ENCODE peak calls at places on chromosomes 7 and 10, in eight cellular contexts. M is Karpas-422, H is foreskin keratinocyte, B is HL-60, L is Peyer's patch, D is hepatocyte, Q is psoas muscle, A is A549. X is an unnamed sample.

GRCh38 chr10:70509376-70509775 is 30.8 kb downstream of the PALD1 start:
- DNase-seq in D (no peak), H (no peak), L (no peak), B (no peak), Q (no peak), A (no peak), M (no peak), X (no peak)

GRCh38 chr10:133309111-133309719 is 501 bp downstream of the ZNF511 start:
- DNase-seq in A (peak), L (peak), H (peak), M (peak), D (peak), B (peak), Q (peak), X (peak)

GRCh38 chr7:41103331-41103730 is 599.6 kb downstream of the INHBA start:
- DNase-seq in M (no peak), B (no peak), Q (no peak), D (no peak), L (no peak), A (no peak), H (peak), X (no peak)

GRCh38 chr7:33892945-33893344 is 12.4 kb upstream of the BMPER start:
- DNase-seq in D (no peak), B (no peak), Q (no peak), L (no peak), A (no peak), H (no peak), M (no peak), X (no peak)

GRCh38 chr7:157738064-157738460 is 401.3 kb downstream of the DNAJB6 start:
- DNase-seq in Q (no peak), A (no peak), B (no peak), M (no peak), H (no peak), D (peak), L (no peak), X (peak)

GRCh38 chr10:110076559-110077318 is 69.0 kb downstream of the ADD3 start:
- DNase-seq in A (no peak), Q (peak), D (peak), B (peak), M (no peak), H (peak), L (peak), X (no peak)

GRCh38 chr7:127702938-127703337 is 50.9 kb downstream of the SND1 start:
- DNase-seq in B (no peak), L (no peak), M (no peak), A (no peak), D (no peak), Q (no peak), H (no peak), X (no peak)

GRCh38 chr7:148262721-148263229 is 327.8 kb upstream of the C7orf33 start:
- DNase-seq in Q (peak), D (peak), H (peak), B (peak), L (peak), A (peak), M (peak), X (peak)

GRCh38 chr7:129702316-129702715 is 90.8 kb downstream of the NRF1 start:
- DNase-seq in H (no peak), L (no peak), D (no peak), B (no peak), Q (no peak), M (no peak), A (no peak), X (peak)

GRCh38 chr10:50322075-50322474 is 70.8 kb upstream of the ASAH2 start:
- DNase-seq in B (no peak), M (no peak), H (peak), L (no peak), D (no peak), Q (no peak), A (no peak), X (no peak)

GRCh38 chr7:127107601-127108007 is 145.1 kb downstream of the GRM8 start:
- DNase-seq in Q (no peak), L (peak), D (peak), B (peak), H (peak), A (peak), M (peak), X (peak)

GRCh38 chr7:100169147-100169850 is 882 bp upstream of the GAL3ST4 start:
- DNase-seq in M (no peak), H (no peak), L (no peak), Q (no peak), B (no peak), D (no peak), A (no peak), X (no peak)

GRCh38 chr7:141362580-141363435 is 188.4 kb upstream of the AGK start:
- DNase-seq in L (no peak), H (peak), Q (peak), D (peak), A (peak), B (no peak), M (no peak), X (peak)

GRCh38 chr10:88253622-88254021 is 329.5 kb downstream of the RNLS start:
- DNase-seq in D (no peak), H (no peak), M (no peak), B (no peak), A (no peak), L (no peak), Q (no peak), X (no peak)

GRCh38 chr10:7593068-7593467 is 73.7 kb downstream of the ITIH5 start:
- DNase-seq in B (no peak), L (no peak), A (no peak), Q (no peak), D (no peak), M (no peak), H (no peak), X (peak)

GRCh38 chr10:7592627-7593026 is 74.1 kb downstream of the ITIH5 start:
- DNase-seq in B (no peak), L (no peak), M (no peak), D (no peak), Q (no peak), H (no peak), A (no peak), X (no peak)

GRCh38 chr10:7596356-7596755 is 70.4 kb downstream of the ITIH5 start:
- DNase-seq in L (no peak), D (no peak), H (no peak), Q (no peak), M (no peak), B (no peak), A (no peak), X (no peak)

GRCh38 chr10:7590271-7590670 is 76.5 kb downstream of the ITIH5 start:
- DNase-seq in Q (no peak), A (no peak), D (no peak), B (no peak), M (no peak), L (no peak), H (no peak), X (no peak)

DNA sequence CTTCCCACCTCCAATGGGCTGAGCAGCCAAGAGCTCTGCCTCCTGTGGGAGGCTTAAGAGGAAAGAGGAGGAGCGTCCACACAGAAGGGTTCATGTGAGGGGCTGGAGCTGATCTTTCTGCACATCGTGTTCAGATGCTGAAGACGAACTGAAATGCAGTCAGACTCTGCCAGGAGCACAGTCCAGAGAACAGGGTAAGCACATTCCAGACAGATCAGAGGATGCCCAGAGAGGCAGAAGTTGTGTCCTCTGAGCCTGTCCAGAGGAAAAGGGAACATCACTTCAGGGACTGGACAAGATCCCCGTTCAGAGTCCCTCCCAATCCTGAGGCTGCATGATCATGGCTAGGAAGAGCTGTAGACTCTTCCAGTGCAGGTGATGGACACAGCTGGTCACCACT is 72.9 kb downstream of the ITIH5 start:
- DNase-seq in A (no peak), H (no peak), M (no peak), D (no peak), Q (no peak), L (no peak), B (no peak), X (no peak)
- H3K27ac ChIP-seq in A (no peak), H (no peak), M (no peak), D (no peak), Q (no peak), L (no peak), B (no peak), X (no peak)

GRCh38 chr10:6086375-6087233 is 2.2 kb upstream of the RBM17 start:
- DNase-seq in L (peak), M (peak), D (peak), B (peak), A (peak), Q (peak), H (peak), X (peak)
- H3K27ac ChIP-seq in L (peak), M (no peak), D (no peak), B (no peak), A (peak), Q (peak), H (no peak), X (no peak)

DNA sequence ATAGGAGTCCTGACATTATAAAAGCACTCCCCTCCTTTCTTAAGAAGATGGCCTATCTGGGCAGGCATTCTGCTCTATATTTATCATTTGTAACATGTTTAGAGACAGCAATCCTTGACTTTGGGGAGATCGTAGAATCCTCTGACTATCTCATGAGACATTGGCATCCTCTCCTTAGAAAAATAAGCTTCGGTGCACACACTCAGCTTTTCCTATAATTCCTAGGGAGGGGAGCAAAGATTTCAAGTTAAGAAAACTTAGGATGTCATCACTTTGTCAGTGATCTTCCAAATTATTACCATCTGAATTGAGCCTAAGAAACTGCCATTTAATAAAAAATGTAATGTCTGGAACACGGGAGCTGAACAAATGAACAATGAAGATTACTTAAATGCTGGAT is 645.3 kb upstream of the IGFBP3 start:
- DNase-seq in Q (no peak), M (no peak), H (no peak), A (no peak), L (no peak), B (no peak), D (no peak), X (no peak)
- H3K27ac ChIP-seq in Q (no peak), M (no peak), H (peak), A (no peak), L (peak), B (no peak), D (peak), X (no peak)

GRCh38 chr7:37248396-37248836 is 200.2 kb downstream of the ELMO1 start:
- DNase-seq in M (no peak), D (no peak), Q (peak), B (no peak), A (no peak), H (no peak), L (no peak), X (peak)
- H3K27ac ChIP-seq in M (peak), D (peak), Q (no peak), B (no peak), A (no peak), H (no peak), L (no peak), X (no peak)

GRCh38 chr7:32533313-32534024 is 38.2 kb downstream of the AVL9 start:
- DNase-seq in H (no peak), L (no peak), A (no peak), Q (no peak), B (no peak), D (no peak), M (no peak), X (peak)

GRCh38 chr7:32535303-32535702 is 40.0 kb downstream of the AVL9 start:
- DNase-seq in A (no peak), M (no peak), H (no peak), L (no peak), D (no peak), Q (no peak), B (no peak), X (no peak)

GRCh38 chr7:32532716-32533115 is 37.4 kb downstream of the AVL9 start:
- DNase-seq in M (no peak), A (no peak), B (no peak), L (no peak), H (no peak), D (no peak), Q (no peak), X (no peak)

GRCh38 chr7:32531402-32531801 is 36.1 kb downstream of the AVL9 start:
- DNase-seq in H (no peak), L (no peak), Q (no peak), M (peak), A (no peak), B (no peak), D (no peak), X (no peak)

GRCh38 chr7:32532086-32532485 is 36.8 kb downstream of the AVL9 start:
- DNase-seq in Q (no peak), H (no peak), L (no peak), B (no peak), A (no peak), M (peak), D (no peak), X (no peak)
- H3K27ac ChIP-seq in Q (peak), H (no peak), L (no peak), B (no peak), A (no peak), M (no peak), D (no peak), X (no peak)

DNA sequence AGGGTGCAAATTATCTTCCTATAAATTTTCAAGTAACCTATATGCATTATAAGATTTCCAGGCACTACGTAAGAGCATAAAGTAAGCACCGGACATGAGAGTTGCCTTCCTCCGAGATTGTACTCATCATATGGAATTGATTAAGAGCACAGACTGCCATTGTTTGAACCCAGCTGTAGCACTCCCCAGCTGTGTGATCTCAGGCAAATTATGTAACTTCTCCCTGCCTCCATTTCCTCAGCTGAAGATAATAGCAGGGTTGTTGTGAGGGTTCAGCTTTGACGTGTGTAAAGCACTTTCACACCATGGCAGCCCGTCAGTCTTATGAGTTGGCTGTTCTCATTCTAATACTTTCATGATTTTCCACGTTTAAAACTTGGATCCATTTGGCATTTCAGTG is 122.6 kb downstream of the ITIH5 start:
- DNase-seq in D (no peak), L (no peak), Q (no peak), B (no peak), H (no peak), A (no peak), M (no peak), X (peak)
- H3K27ac ChIP-seq in D (no peak), L (no peak), Q (no peak), B (no peak), H (no peak), A (no peak), M (no peak), X (no peak)

GRCh38 chr10:17237915-17238444 is 9.9 kb downstream of the VIM start:
- DNase-seq in Q (no peak), D (no peak), L (no peak), H (no peak), M (no peak), A (no peak), B (no peak), X (no peak)

GRCh38 chr10:17234541-17234940 is 6.5 kb downstream of the VIM start:
- DNase-seq in Q (no peak), B (no peak), D (no peak), A (no peak), H (no peak), M (no peak), L (no peak), X (no peak)

GRCh38 chr10:17235136-17235535 is 7.1 kb downstream of the VIM start:
- DNase-seq in L (no peak), A (no peak), H (no peak), D (no peak), M (no peak), B (no peak), Q (no peak), X (no peak)

GRCh38 chr10:17237163-17237562 is 9.1 kb downstream of the VIM start:
- DNase-seq in L (no peak), Q (no peak), D (no peak), M (no peak), A (no peak), B (no peak), H (no peak), X (no peak)

DNA sequence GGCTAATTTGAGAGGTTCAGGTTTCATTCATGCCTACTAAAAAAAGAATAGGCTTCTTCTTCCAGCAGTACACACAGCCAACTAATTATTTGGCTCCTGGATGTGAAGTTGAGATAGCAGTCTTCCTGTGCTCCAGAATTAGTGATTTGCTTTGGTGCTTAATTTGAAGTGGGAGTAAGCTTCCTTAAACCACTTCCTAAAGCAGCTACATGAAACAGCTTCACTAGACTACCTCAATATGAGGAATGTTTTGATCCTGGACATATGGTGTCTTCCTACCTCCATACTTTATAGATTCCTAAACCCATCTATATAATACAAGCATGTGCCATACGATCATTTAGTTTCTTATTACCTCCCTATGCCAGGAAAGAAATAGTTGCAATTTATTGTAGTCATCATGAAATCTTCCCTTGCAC is 8.4 kb downstream of the VIM start:
- DNase-seq in M (no peak), H (no peak), B (no peak), Q (no peak), L (no peak), D (no peak), A (no peak), X (no peak)
- H3K27ac ChIP-seq in M (no peak), H (no peak), B (no peak), Q (no peak), L (no peak), D (no peak), A (no peak), X (peak)

GRCh38 chr7:107563072-107563760 is 504 bp downstream of the COG5 start:
- DNase-seq in H (peak), M (peak), Q (no peak), L (no peak), B (no peak), A (peak), D (no peak), X (no peak)
- H3K27ac ChIP-seq in H (peak), M (peak), Q (peak), L (peak), B (peak), A (peak), D (peak), X (peak)

GRCh38 chr7:36151921-36152755 is 916 bp upstream of the EEPD1 start:
- DNase-seq in Q (no peak), B (no peak), L (no peak), H (no peak), D (no peak), A (no peak), M (no peak), X (no peak)
- H3K27ac ChIP-seq in Q (peak), B (peak), L (peak), H (no peak), D (peak), A (peak), M (no peak), X (peak)

GRCh38 chr10:97673736-97674525 is 13.1 kb downstream of the AVPI1 start:
- DNase-seq in D (no peak), L (no peak), A (no peak), B (peak), H (peak), Q (no peak), M (no peak), X (no peak)
- H3K27ac ChIP-seq in D (no peak), L (no peak), A (no peak), B (peak), H (no peak), Q (no peak), M (no peak), X (no peak)